ENCODE peak calls at places on chromosome 10, in five cellular contexts. G is fibroblast of the aortic adventitia, F is hepatocyte, V is cardiac fibroblast, I is upper lobe of left lung. U is an unnamed sample.

GRCh38 chr10:84256510-84257342 is 11.9 kb downstream of the RGR start:
- DNase-seq in G (peak; percentile 39), F (peak; percentile 44), V (peak; percentile 67), I (no peak), U (no peak)

GRCh38 chr10:122990278-122990677 is 10.1 kb downstream of the PSTK start:
- DNase-seq in G (no peak), F (no peak), V (no peak), I (no peak), U (no peak)

GRCh38 chr10:90969148-90969547 is 48.3 kb upstream of the ANKRD1 start:
- DNase-seq in G (no peak), F (no peak), V (no peak), I (no peak), U (no peak)

GRCh38 chr10:93550634-93551033 is 15.8 kb upstream of the FFAR4 start:
- DNase-seq in G (no peak), F (no peak), V (no peak), I (no peak), U (no peak)

GRCh38 chr10:47058961-47059391 is 147.7 kb downstream of the PTPN20 start:
- DNase-seq in G (no peak), F (no peak), V (no peak), I (no peak), U (no peak)

GRCh38 chr10:12782537-12782936 is 219.0 kb downstream of the CCDC3 start:
- DNase-seq in G (peak; percentile 29), F (peak; percentile 54), V (peak; percentile 53), I (no peak), U (no peak)

GRCh38 chr10:22550732-22551131 is 163.6 kb downstream of the PIP4K2A start:
- DNase-seq in G (peak; percentile 31), F (peak; percentile 39), V (peak; percentile 44), I (peak; percentile 51), U (no peak)

GRCh38 chr10:117537904-117538524 is 4.5 kb upstream of the EMX2 start:
- DNase-seq in G (no peak), F (no peak), V (no peak), I (no peak), U (no peak)

GRCh38 chr10:132383026-132383565 is 13.9 kb upstream of the PWWP2B start:
- DNase-seq in G (no peak), F (no peak), V (no peak), I (peak; percentile 6), U (no peak)

GRCh38 chr10:123999956-124000615 is 93.3 kb downstream of the CHST15 start:
- DNase-seq in G (no peak), F (no peak), V (no peak), I (no peak), U (no peak)

GRCh38 chr10:68828833-68829232 is 1.5 kb downstream of the STOX1 start:
- DNase-seq in G (no peak), F (no peak), V (no peak), I (no peak), U (no peak)

GRCh38 chr10:47289921-47290320 is 10.1 kb upstream of the GDF10 start:
- DNase-seq in G (no peak), F (no peak), V (no peak), I (no peak), U (no peak)

GRCh38 chr10:132548106-132548823 is 10.7 kb downstream of the INPP5A start:
- DNase-seq in G (no peak), F (no peak), V (no peak), I (no peak), U (no peak)

GRCh38 chr10:86585726-86586048 is 64.1 kb upstream of the WAPL start:
- DNase-seq in G (no peak), F (no peak), V (no peak), I (no peak), U (no peak)

GRCh38 chr10:86580549-86580886 is 58.9 kb upstream of the WAPL start:
- DNase-seq in G (no peak), F (no peak), V (no peak), I (no peak), U (no peak)

GRCh38 chr10:86585037-86585725 is 63.6 kb upstream of the WAPL start:
- DNase-seq in G (peak; percentile 72), F (peak; percentile 80), V (peak; percentile 70), I (peak; percentile 59), U (peak; percentile 79)

GRCh38 chr10:86586516-86586915 is 64.9 kb upstream of the WAPL start:
- DNase-seq in G (no peak), F (no peak), V (no peak), I (no peak), U (no peak)

GRCh38 chr10:86583983-86584382 is 62.4 kb upstream of the WAPL start:
- DNase-seq in G (no peak), F (no peak), V (no peak), I (no peak), U (no peak)
- TF ChIP-seq CTCF in G (no peak), F (no peak), V (no peak), I (no peak), U (peak; percentile 16)

GRCh38 chr10:96413151-96413787 is 54.5 kb upstream of the OPALIN start:
- DNase-seq in G (no peak), F (no peak), V (no peak), I (no peak), U (no peak)
- TF ChIP-seq CTCF in G (no peak), F (no peak), V (no peak), I (no peak), U (peak; percentile 42)

DNA sequence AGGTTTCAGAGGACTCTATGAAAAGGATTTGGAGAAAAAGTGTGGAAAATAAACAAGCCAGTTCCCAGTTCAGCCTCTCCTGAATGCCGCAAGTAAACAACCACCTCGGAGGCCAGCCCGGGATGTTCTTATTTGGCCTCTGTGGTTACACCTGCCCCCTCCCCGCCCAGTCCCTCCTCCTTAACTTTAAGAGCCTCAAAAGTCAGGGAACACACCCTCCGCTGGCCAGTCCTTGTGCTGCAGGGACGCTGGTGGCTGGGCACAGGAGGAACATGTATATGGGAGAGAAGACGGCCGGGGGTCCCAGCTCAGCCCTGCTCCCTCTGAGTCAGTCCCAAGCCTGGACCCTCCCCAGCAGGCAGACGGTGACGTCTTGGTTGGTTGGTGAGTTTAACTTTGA is 6.1 kb downstream of the CHST3 start:
- DNase-seq in G (no peak), F (no peak), V (no peak), I (peak; percentile 48), U (no peak)
- TF ChIP-seq CTCF in G (peak; percentile 32), F (peak; percentile 25), V (peak; percentile 14), I (no peak), U (peak; percentile 52)

DNA sequence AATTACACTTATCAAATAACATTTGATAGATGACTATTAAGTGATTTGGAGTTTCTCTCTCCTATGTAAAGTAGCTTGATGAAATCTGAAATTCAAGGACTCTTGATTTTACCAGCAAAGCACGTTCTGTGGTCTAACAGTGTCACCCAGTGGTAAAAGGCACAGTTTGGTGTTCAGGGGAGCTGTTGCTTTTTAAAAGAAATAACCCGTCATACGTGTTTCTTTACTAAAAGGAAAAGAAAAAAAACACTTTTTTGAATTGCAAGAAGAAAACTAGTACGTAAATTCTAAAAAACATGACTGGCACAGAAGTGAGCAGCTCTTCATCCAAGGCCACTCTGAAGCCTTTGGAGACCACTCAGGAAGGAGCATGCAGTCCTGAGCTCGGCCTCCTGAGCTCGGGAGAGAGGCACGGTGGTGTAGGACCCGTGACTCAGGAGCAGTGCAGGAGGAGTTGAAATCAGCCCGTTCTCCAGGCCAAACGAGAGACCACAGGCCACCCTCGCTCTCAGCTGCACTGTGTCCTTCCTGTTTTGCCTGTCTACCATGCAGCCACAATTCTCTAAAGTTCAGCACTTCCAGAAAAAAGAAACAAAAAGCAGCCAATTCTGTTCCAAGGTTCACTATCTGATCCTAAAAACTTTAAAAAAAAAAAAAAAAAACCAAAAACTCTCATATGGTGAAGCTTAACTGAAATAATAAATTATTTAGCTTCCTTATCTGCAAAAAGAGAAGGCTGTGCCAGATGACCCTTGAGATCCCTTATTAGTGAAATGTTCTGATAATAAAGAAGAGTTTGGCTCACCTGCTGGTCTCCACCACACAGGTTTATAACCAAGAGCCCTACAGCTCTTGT is 212.6 kb upstream of the FRMD4A start:
- DNase-seq in G (peak; percentile 82), F (no peak), V (peak; percentile 23), I (peak; percentile 79), U (no peak)
- TF ChIP-seq CTCF in G (peak; percentile 61), F (peak; percentile 50), V (peak; percentile 18), I (peak; percentile 53), U (peak; percentile 42)

DNA sequence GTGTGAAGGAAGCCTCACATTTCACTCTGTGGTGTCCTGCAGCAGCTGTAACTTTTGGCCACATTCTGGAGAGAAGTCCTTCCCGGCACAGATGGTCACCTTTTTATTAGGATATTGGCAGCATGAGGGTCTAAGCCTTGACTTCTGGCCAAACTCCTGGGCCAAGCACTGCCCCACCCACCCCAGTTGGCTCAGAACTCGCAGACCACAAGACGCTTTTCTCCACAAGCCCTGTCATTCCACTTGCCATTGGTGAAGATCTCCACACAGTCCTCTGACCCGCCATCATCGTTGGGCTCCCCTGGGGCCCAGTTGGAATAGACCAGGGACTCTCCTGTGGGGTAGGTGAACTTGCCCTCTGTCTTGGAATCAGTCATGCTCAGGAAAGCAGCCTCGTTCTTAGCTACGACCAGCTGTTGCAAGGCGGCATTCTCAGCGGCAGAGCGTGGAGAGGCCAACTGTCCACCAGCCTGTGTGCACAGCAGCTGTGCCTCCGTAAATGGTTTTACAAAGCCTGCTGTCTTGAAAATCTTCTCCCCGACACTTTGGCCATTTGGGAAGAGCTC is 11.2 kb downstream of the SFTPD start:
- DNase-seq in G (no peak), F (no peak), V (no peak), I (no peak), U (peak; percentile 51)
- TF ChIP-seq CTCF in G (no peak), F (no peak), V (no peak), I (no peak), U (no peak)

GRCh38 chr10:49614242-49615198 is 683 bp downstream of the CHAT start:
- DNase-seq in G (no peak), F (no peak), V (no peak), I (peak; percentile 1), U (peak; percentile 55)
- TF ChIP-seq CTCF in G (no peak), F (no peak), V (no peak), I (no peak), U (no peak)

GRCh38 chr10:71962915-71963314 is 1.3 kb upstream of the CHST3 start:
- DNase-seq in G (no peak), F (no peak), V (no peak), I (no peak), U (no peak)

GRCh38 chr10:71959526-71959925 is 4.7 kb upstream of the CHST3 start:
- DNase-seq in G (no peak), F (no peak), V (no peak), I (no peak), U (no peak)

GRCh38 chr10:71952745-71953144 is 11.4 kb upstream of the CHST3 start:
- DNase-seq in G (no peak), F (no peak), V (no peak), I (no peak), U (no peak)

GRCh38 chr10:71961831-71962230 is 2.4 kb upstream of the CHST3 start:
- DNase-seq in G (no peak), F (no peak), V (no peak), I (no peak), U (no peak)

DNA sequence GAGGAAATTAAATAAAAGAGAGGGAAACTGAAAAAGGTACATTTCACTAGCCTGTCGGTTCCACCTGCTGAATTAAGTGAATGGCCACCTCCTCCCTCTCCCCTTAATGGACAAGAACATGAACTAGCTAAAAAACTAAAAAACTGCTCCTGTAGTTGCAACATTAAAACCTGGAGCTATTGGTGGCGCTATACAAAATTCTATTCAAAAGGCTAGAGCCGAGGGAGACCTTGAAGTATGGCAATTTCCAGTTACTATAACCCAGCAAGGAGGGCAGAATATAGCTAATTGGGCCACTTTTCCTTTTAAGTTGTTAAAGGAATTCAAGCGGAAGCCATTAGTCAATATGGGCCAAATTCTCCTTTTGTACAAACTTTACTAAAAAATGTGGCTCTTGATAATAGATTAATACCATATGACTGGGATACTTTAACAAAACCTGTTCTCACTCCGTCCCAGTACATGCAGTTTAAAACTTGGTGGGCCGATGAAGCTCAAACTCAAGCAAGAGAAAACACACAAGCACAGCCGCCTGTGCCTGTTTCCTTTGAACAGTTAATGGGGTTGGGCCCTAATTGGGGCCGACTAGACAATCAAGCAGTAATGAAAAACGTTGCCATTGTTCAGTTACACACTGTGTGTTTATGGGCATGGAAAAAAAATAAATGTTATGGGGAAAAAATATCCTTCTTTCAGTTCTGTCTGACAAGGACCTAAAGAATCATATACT is 6.5 kb upstream of the CHST3 start:
- DNase-seq in G (peak; percentile 14), F (no peak), V (peak; percentile 19), I (no peak), U (no peak)
- TF ChIP-seq CTCF in G (no peak), F (peak; percentile 22), V (no peak), I (no peak), U (peak; percentile 47)

U was measured in type B pancreatic cell.